ENCODE peak calls at places on chromosomes 7 and 10, in nine cellular contexts. C is right lobe of liver, I is GM12865, W is cardiac fibroblast, O is mammary epithelial cell, S is AG04450, Q is epithelial cell of proximal tubule, L is left ventricle myocardium inferior, D is coronary artery. Y is an unnamed sample.
A peak's percentile ranks its signal among the peaks of the same experiment; 100 is the strongest.

GRCh38 chr7:92588561-92588960 is 1.6 kb downstream of the FAM133B start:
- DNase-seq in S (no peak), Q (no peak), D (no peak), C (no peak), O (peak; percentile 57), L (no peak), W (peak; percentile 12), I (no peak), Y (no peak)

GRCh38 chr10:37476285-37476684 is 350.9 kb downstream of the ANKRD30A start:
- DNase-seq in S (no peak), D (no peak), W (no peak), L (no peak), O (peak; percentile 12), C (no peak), I (no peak), Q (no peak), Y (no peak)

GRCh38 chr7:103764887-103765286 is 224.6 kb downstream of the RELN start:
- DNase-seq in L (no peak), W (no peak), Q (no peak), D (no peak), C (no peak), O (no peak), S (no peak), I (no peak), Y (no peak)

GRCh38 chr10:126350216-126350992 is 37.9 kb downstream of the ADAM12 start:
- DNase-seq in L (no peak), O (peak; percentile 85), C (no peak), Q (peak; percentile 98), I (no peak), D (no peak), S (peak; percentile 37), W (peak; percentile 82), Y (no peak)

GRCh38 chr10:36608251-36608650 is 517.1 kb upstream of the ANKRD30A start:
- DNase-seq in C (no peak), D (no peak), O (no peak), S (peak; percentile 11), W (peak; percentile 54), Q (no peak), I (no peak), L (no peak), Y (no peak)

GRCh38 chr10:3265081-3265480 is 92.5 kb upstream of the PITRM1 start:
- DNase-seq in Q (no peak), L (no peak), C (no peak), D (no peak), O (no peak), I (no peak), W (no peak), S (no peak), Y (no peak)

GRCh38 chr10:12629767-12630165 is 280.4 kb downstream of the CAMK1D start:
- DNase-seq in I (no peak), C (no peak), D (no peak), O (no peak), Q (no peak), L (no peak), S (no peak), W (no peak), Y (no peak)

GRCh38 chr7:3892167-3892566 is 591.1 kb downstream of the SDK1 start:
- DNase-seq in Q (no peak), I (no peak), L (no peak), D (no peak), W (no peak), S (no peak), O (no peak), C (no peak), Y (no peak)

GRCh38 chr10:17237915-17238444 is 9.9 kb downstream of the VIM start:
- DNase-seq in S (no peak), W (peak; percentile 61), C (no peak), D (no peak), L (no peak), Q (no peak), O (no peak), I (no peak), Y (no peak)

GRCh38 chr7:136803028-136803427 is 65.4 kb upstream of the CHRM2 start:
- DNase-seq in D (no peak), W (no peak), C (no peak), L (no peak), Q (no peak), O (no peak), I (no peak), S (no peak), Y (no peak)

GRCh38 chr7:136807598-136807997 is 60.9 kb upstream of the CHRM2 start:
- DNase-seq in S (no peak), Q (no peak), W (no peak), I (no peak), O (no peak), D (no peak), C (no peak), L (no peak), Y (no peak)
- TF ChIP-seq CTCF in S (no peak), Q (peak; percentile 10), W (no peak), I (no peak), O (no peak), D (no peak), C (no peak), L (no peak), Y (no peak)

DNA sequence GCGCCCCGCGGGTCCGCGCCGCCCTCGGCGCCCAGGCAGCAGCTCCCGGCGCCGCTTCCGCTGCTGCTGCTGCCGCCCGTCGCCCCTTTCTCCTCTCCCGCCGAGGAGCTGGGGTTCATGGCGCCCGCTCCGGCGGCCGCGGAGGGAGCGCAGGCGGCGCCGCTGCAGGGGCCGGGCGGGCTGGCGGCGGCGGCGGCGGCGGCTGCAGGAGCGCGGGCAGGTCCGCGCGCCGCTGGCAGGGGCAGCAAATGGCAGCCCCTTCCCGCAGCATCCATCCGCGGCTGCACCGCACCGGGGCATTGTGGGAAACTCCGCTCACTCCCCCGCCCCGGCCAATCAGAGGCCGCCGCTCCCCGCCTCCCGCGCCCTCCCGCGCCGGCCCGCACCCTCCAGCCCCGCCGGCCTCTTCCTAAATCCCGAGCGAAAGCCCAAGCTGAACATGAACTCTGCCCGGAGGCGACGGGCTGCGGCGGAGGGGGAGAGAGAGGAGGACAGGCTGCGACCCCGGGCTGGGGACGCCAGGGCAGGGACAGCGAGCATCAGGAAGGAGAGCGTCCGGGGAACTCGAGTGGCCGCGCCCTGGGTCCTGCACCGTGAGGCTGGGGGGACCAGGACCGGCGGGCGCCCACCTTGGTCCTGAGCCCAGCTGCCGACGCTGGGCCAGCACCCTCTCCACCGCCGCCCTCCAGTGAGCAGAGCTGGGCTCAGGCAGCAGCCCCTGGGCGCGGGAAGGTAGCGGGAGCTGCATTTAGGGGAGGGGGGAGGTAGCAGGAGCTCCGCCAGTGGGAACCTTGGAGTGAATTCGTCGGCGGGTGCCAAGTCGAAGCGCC is at the start of gene DGKI:
- DNase-seq in Q (no peak), D (no peak), C (no peak), W (no peak), L (no peak), O (no peak), S (no peak), I (peak; percentile 27), Y (no peak)
- H3K4me3 ChIP-seq in Q (peak within 1 kb of the TSS; percentile 50), D (peak within 1 kb of the TSS; percentile 69), C (peak within 1 kb of the TSS; percentile 37), W (peak within 1 kb of the TSS; percentile 51), L (peak within 1 kb of the TSS; percentile 61), O (peak within 1 kb of the TSS; percentile 38), S (peak within 1 kb of the TSS; percentile 62), I (peak within 1 kb of the TSS; percentile 53), Y (no peak within 1 kb of the TSS)

DNA sequence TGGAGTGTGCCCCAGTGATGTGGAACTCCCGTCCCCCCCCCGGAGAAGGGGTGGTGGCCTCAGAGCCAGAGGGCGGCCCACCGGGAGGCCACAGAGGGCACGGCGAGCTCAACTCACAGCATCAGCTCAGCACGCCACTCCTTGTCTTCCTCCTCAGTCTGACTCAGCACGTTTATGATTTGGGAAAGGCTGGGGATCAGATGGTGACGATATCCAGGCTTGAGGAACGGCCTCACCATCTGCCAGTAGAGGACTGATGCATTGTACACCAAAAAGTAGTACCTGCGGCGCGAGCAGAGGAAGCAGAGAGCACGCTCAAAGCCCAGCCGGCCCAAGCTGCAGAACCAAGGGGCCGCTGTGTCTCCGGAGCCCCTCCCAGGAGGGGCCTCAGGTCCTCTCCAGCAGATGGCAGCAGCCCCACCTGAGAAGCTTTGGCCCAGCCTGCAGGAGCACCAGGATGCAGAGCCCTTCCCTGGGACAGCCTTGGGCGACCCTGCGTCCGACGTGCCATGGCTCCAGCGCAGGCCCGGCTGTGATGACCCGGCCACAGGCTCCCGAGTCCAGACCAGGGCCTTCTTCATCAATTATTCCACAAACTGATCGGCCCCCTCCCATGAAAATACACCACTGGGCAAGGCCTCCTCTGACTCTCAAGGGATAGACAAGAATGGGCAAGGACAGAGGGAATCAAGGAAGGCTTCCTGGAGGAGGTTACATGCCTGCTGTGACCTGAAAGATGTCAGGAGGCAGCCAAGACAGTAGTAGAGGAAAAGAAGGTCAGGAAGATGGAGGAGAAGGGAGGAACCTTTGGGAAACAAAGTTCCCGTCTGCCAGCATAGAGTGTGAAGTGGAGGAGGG is 3.7 kb downstream of the CFAP46 start:
- DNase-seq in S (no peak), Q (no peak), L (no peak), O (no peak), C (peak; percentile 39), D (no peak), I (no peak), W (peak; percentile 20), Y (peak; percentile 44)
- TF ChIP-seq CTCF in S (peak; percentile 44), Q (peak; percentile 55), L (peak; percentile 45), O (no peak), C (no peak), D (no peak), I (peak; percentile 8), W (peak; percentile 40), Y (no peak)

DNA sequence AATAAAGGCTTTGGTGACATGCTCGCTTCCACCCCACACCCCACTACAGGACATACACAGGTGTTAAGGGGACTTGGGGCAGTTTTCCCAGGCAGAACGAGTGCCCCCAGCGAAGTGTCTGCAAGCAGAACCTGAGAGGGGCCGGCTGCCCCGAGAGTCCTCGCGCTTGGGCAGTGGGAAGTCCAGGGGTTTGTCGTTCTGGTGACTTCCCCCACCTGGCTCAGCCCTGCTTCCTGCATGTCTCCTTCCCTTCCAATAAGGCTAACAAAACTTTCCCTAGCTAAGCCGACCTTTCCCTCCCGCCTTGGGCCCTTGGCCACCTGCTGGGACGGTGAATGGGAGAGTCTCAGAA is 916 bp downstream of the VWA2 start:
- DNase-seq in I (no peak), L (no peak), D (no peak), C (no peak), W (no peak), O (no peak), Q (no peak), S (no peak), Y (no peak)
- H3K4me3 ChIP-seq in I (no peak overlapping the region), L (peak overlapping the region; percentile 68), D (no peak overlapping the region), C (no peak overlapping the region), W (no peak overlapping the region), O (no peak overlapping the region), Q (peak overlapping the region; percentile 59), S (no peak overlapping the region), Y (peak overlapping the region; percentile 26)

GRCh38 chr10:54800677-54801480 is at the start of gene PCDH15:
- DNase-seq in Q (peak; percentile 25), D (no peak), W (peak; percentile 14), O (peak; percentile 26), S (no peak), C (no peak), I (peak; percentile 50), L (no peak), Y (no peak)
- TF ChIP-seq CTCF in Q (peak; percentile 72), D (no peak), W (no peak), O (peak; percentile 46), S (peak; percentile 35), C (peak; percentile 19), I (peak; percentile 28), L (peak; percentile 55), Y (no peak)

GRCh38 chr7:155362380-155363145 is 64.9 kb downstream of the INSIG1 start:
- DNase-seq in C (peak; percentile 33), L (no peak), I (no peak), W (no peak), O (no peak), Q (no peak), S (no peak), D (no peak), Y (no peak)
- H3K4me3 ChIP-seq in C (no peak overlapping the region), L (no peak overlapping the region), I (no peak overlapping the region), W (no peak overlapping the region), O (no peak overlapping the region), Q (no peak overlapping the region), S (no peak overlapping the region), D (no peak overlapping the region), Y (no peak overlapping the region)

GRCh38 chr10:19932806-19933371 is 116.7 kb downstream of the PLXDC2 start:
- DNase-seq in Q (no peak), L (no peak), S (no peak), I (no peak), C (no peak), O (no peak), W (no peak), D (no peak), Y (no peak)
- TF ChIP-seq CTCF in Q (no peak), L (no peak), S (no peak), I (no peak), C (no peak), O (no peak), W (no peak), D (no peak), Y (no peak)

Y was measured in pancreas.